ENCODE peak calls at places on chromosomes 3 and 15, in seven cellular contexts. One of them, this sample, is unnamed.

GRCh38 chr3:55060921-55061555 is 133.2 kb upstream of the LRTM1 start:
- DNase-seq in IMR-90: peak
- DNase-seq in testis: no peak
- DNase-seq in HCT116: no peak
- DNase-seq in heart left ventricle: no peak
- DNase-seq in GM12878: no peak
- DNase-seq in gastrocnemius medialis: no peak
- DNase-seq in this sample: no peak

GRCh38 chr3:31132132-31132769 is 237.8 kb upstream of the GADL1 start:
- DNase-seq in heart left ventricle: no peak
- DNase-seq in testis: no peak
- DNase-seq in GM12878: peak
- DNase-seq in gastrocnemius medialis: no peak
- DNase-seq in HCT116: peak
- DNase-seq in IMR-90: peak
- DNase-seq in this sample: no peak

GRCh38 chr15:65372787-65373067 is 5.1 kb downstream of the IGDCC3 start:
- DNase-seq in GM12878: no peak
- DNase-seq in HCT116: no peak
- DNase-seq in heart left ventricle: no peak
- DNase-seq in IMR-90: no peak
- DNase-seq in gastrocnemius medialis: no peak
- DNase-seq in testis: no peak
- DNase-seq in this sample: no peak

GRCh38 chr3:14491396-14492190 is 48.5 kb downstream of the GRIP2 start:
- DNase-seq in IMR-90: no peak
- DNase-seq in HCT116: no peak
- DNase-seq in gastrocnemius medialis: no peak
- DNase-seq in GM12878: no peak
- DNase-seq in heart left ventricle: no peak
- DNase-seq in testis: no peak
- DNase-seq in this sample: no peak

GRCh38 chr3:189292667-189293478 is 121.1 kb downstream of the TPRG1 start:
- DNase-seq in GM12878: no peak
- DNase-seq in heart left ventricle: no peak
- DNase-seq in HCT116: no peak
- DNase-seq in gastrocnemius medialis: no peak
- DNase-seq in testis: no peak
- DNase-seq in IMR-90: no peak
- DNase-seq in this sample: no peak

GRCh38 chr15:85380860-85381535 is 595 bp downstream of the AKAP13 start:
- DNase-seq in GM12878: no peak
- DNase-seq in heart left ventricle: peak
- DNase-seq in IMR-90: no peak
- DNase-seq in testis: peak
- DNase-seq in HCT116: no peak
- DNase-seq in gastrocnemius medialis: peak
- DNase-seq in this sample: peak

GRCh38 chr3:14880486-14881179 is 61.9 kb downstream of the FGD5 start:
- DNase-seq in testis: no peak
- DNase-seq in GM12878: no peak
- DNase-seq in heart left ventricle: no peak
- DNase-seq in HCT116: no peak
- DNase-seq in IMR-90: no peak
- DNase-seq in gastrocnemius medialis: no peak
- DNase-seq in this sample: no peak

GRCh38 chr3:123618076-123618703 is 33.3 kb upstream of the HACD2 start:
- DNase-seq in gastrocnemius medialis: no peak
- DNase-seq in testis: no peak
- DNase-seq in GM12878: no peak
- DNase-seq in IMR-90: no peak
- DNase-seq in HCT116: no peak
- DNase-seq in heart left ventricle: no peak
- DNase-seq in this sample: no peak

GRCh38 chr15:95085056-95085455 is 853.7 kb downstream of the MCTP2 start:
- DNase-seq in testis: no peak
- DNase-seq in GM12878: no peak
- DNase-seq in HCT116: no peak
- DNase-seq in heart left ventricle: no peak
- DNase-seq in gastrocnemius medialis: no peak
- DNase-seq in IMR-90: no peak
- DNase-seq in this sample: no peak

GRCh38 chr15:73283341-73283962 is 85.3 kb downstream of the HCN4 start:
- DNase-seq in heart left ventricle: no peak
- DNase-seq in IMR-90: no peak
- DNase-seq in HCT116: no peak
- DNase-seq in gastrocnemius medialis: no peak
- DNase-seq in testis: no peak
- DNase-seq in GM12878: no peak
- DNase-seq in this sample: peak

GRCh38 chr3:56629044-56629443 is 54.0 kb downstream of the TASOR start:
- DNase-seq in testis: no peak
- DNase-seq in gastrocnemius medialis: no peak
- DNase-seq in HCT116: no peak
- DNase-seq in heart left ventricle: no peak
- DNase-seq in GM12878: peak
- DNase-seq in IMR-90: no peak
- DNase-seq in this sample: no peak

GRCh38 chr15:80152896-80153876 is at the start of gene FAH:
- DNase-seq in testis: no peak
- DNase-seq in HCT116: no peak
- DNase-seq in IMR-90: peak
- DNase-seq in GM12878: no peak
- DNase-seq in heart left ventricle: no peak
- DNase-seq in gastrocnemius medialis: no peak
- DNase-seq in this sample: no peak

GRCh38 chr3:22172964-22173363 is 422.0 kb upstream of the ZNF385D start:
- DNase-seq in IMR-90: no peak
- DNase-seq in HCT116: no peak
- DNase-seq in heart left ventricle: no peak
- DNase-seq in gastrocnemius medialis: no peak
- DNase-seq in GM12878: no peak
- DNase-seq in testis: no peak
- DNase-seq in this sample: no peak

GRCh38 chr3:184539801-184540440 is 21.7 kb upstream of the EPHB3 start:
- DNase-seq in gastrocnemius medialis: no peak
- DNase-seq in heart left ventricle: no peak
- DNase-seq in testis: no peak
- DNase-seq in GM12878: no peak
- DNase-seq in IMR-90: no peak
- DNase-seq in HCT116: no peak
- DNase-seq in this sample: peak

GRCh38 chr3:64083588-64083974 is 60.3 kb upstream of the PSMD6 start:
- DNase-seq in IMR-90: no peak
- DNase-seq in gastrocnemius medialis: no peak
- DNase-seq in HCT116: no peak
- DNase-seq in GM12878: no peak
- DNase-seq in heart left ventricle: no peak
- DNase-seq in testis: no peak
- DNase-seq in this sample: no peak

GRCh38 chr3:38454179-38454883 is 641 bp downstream of the ACVR2B start:
- DNase-seq in testis: peak
- DNase-seq in HCT116: no peak
- DNase-seq in gastrocnemius medialis: no peak
- DNase-seq in GM12878: no peak
- DNase-seq in heart left ventricle: no peak
- DNase-seq in IMR-90: peak
- DNase-seq in this sample: no peak
- TF ChIP-seq POLR2A in testis: no peak
- TF ChIP-seq POLR2A in HCT116: peak
- TF ChIP-seq POLR2A in gastrocnemius medialis: peak
- TF ChIP-seq POLR2A in GM12878: peak
- TF ChIP-seq POLR2A in heart left ventricle: no peak
- TF ChIP-seq POLR2A in IMR-90: no peak
- TF ChIP-seq POLR2A in this sample: no peak

GRCh38 chr3:27723803-27724458 is 1.8 kb upstream of the EOMES start:
- DNase-seq in HCT116: no peak
- DNase-seq in GM12878: no peak
- DNase-seq in testis: no peak
- DNase-seq in heart left ventricle: no peak
- DNase-seq in IMR-90: no peak
- DNase-seq in gastrocnemius medialis: no peak
- DNase-seq in this sample: no peak
- H3K4me3 ChIP-seq in HCT116: no peak
- H3K4me3 ChIP-seq in GM12878: no peak
- H3K4me3 ChIP-seq in testis: no peak
- H3K4me3 ChIP-seq in heart left ventricle: peak
- H3K4me3 ChIP-seq in IMR-90: no peak
- H3K4me3 ChIP-seq in gastrocnemius medialis: peak
- H3K4me3 ChIP-seq in this sample: no peak

GRCh38 chr3:29280675-29281264 is at the start of gene RBMS3:
- DNase-seq in heart left ventricle: peak
- DNase-seq in gastrocnemius medialis: peak
- DNase-seq in IMR-90: peak
- DNase-seq in testis: peak
- DNase-seq in GM12878: peak
- DNase-seq in HCT116: peak
- DNase-seq in this sample: peak
- TF ChIP-seq POLR2A in heart left ventricle: no peak
- TF ChIP-seq POLR2A in gastrocnemius medialis: peak
- TF ChIP-seq POLR2A in IMR-90: peak
- TF ChIP-seq POLR2A in testis: peak
- TF ChIP-seq POLR2A in GM12878: no peak
- TF ChIP-seq POLR2A in HCT116: no peak
- TF ChIP-seq POLR2A in this sample: no peak

DNA sequence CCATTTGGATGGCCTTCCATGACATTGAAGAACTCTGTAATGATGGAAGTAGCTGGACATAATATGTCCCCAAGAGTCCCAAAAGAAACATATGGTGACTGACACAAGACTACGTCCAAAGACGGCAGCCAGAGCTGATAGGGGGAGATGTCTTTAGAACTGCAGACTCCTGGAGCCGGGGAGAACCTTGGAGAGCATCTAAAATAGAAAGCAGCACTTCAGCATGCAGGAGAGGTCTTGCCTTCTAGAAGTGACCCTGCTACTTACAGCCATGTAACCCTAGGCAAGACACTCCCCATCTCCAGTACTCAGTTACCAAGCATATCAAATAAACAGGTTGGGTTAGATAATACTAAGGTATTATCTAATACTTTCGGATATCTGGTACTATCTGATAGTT is 143.8 kb upstream of the BCL6 start:
- DNase-seq in HCT116: no peak
- DNase-seq in gastrocnemius medialis: no peak
- DNase-seq in heart left ventricle: no peak
- DNase-seq in GM12878: no peak
- DNase-seq in IMR-90: no peak
- DNase-seq in testis: no peak
- DNase-seq in this sample: no peak
- H3K4me3 ChIP-seq in HCT116: peak
- H3K4me3 ChIP-seq in gastrocnemius medialis: no peak
- H3K4me3 ChIP-seq in heart left ventricle: no peak
- H3K4me3 ChIP-seq in GM12878: no peak
- H3K4me3 ChIP-seq in IMR-90: no peak
- H3K4me3 ChIP-seq in testis: no peak
- H3K4me3 ChIP-seq in this sample: no peak

GRCh38 chr3:41118461-41119385 is 80.6 kb upstream of the CTNNB1 start:
- DNase-seq in testis: no peak
- DNase-seq in HCT116: no peak
- DNase-seq in heart left ventricle: no peak
- DNase-seq in IMR-90: no peak
- DNase-seq in gastrocnemius medialis: no peak
- DNase-seq in GM12878: no peak
- DNase-seq in this sample: no peak

GRCh38 chr3:41116851-41117250 is 82.5 kb upstream of the CTNNB1 start:
- DNase-seq in HCT116: no peak
- DNase-seq in gastrocnemius medialis: no peak
- DNase-seq in heart left ventricle: no peak
- DNase-seq in IMR-90: no peak
- DNase-seq in GM12878: no peak
- DNase-seq in testis: no peak
- DNase-seq in this sample: no peak

GRCh38 chr3:41120461-41120860 is 78.8 kb upstream of the CTNNB1 start:
- DNase-seq in heart left ventricle: no peak
- DNase-seq in gastrocnemius medialis: no peak
- DNase-seq in GM12878: no peak
- DNase-seq in HCT116: no peak
- DNase-seq in testis: no peak
- DNase-seq in IMR-90: no peak
- DNase-seq in this sample: no peak

GRCh38 chr3:41115069-41115468 is 84.2 kb upstream of the CTNNB1 start:
- DNase-seq in gastrocnemius medialis: no peak
- DNase-seq in GM12878: no peak
- DNase-seq in testis: no peak
- DNase-seq in IMR-90: no peak
- DNase-seq in heart left ventricle: no peak
- DNase-seq in HCT116: no peak
- DNase-seq in this sample: no peak

DNA sequence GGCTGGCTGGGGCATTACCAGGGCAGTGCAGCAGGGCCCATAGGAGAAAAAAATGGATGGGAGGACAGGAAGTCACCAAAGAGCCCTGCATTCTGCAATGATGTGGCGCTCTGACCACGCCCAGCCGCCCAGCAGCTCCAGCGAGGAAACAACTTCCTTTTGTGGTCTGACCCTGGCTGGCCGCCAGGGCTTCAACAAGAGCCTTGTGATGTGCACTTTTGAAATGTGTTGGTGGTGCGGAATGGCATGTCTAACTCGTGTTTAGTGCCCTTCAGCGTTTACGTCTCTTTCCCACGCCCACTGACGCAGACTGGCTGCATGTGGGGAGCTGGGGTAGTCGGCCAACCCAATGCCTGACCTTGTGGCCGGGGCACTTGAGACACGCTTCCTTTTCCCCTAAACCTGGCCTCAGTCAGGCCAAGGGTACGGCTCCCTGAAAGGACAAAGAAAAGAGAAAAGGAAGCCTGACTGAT is 81.9 kb upstream of the CTNNB1 start:
- DNase-seq in gastrocnemius medialis: peak
- DNase-seq in IMR-90: peak
- DNase-seq in HCT116: peak
- DNase-seq in GM12878: peak
- DNase-seq in heart left ventricle: peak
- DNase-seq in testis: peak
- DNase-seq in this sample: peak
- TF ChIP-seq POLR2A in gastrocnemius medialis: no peak
- TF ChIP-seq POLR2A in IMR-90: no peak
- TF ChIP-seq POLR2A in HCT116: no peak
- TF ChIP-seq POLR2A in GM12878: no peak
- TF ChIP-seq POLR2A in heart left ventricle: no peak
- TF ChIP-seq POLR2A in testis: no peak
- TF ChIP-seq POLR2A in this sample: no peak

This sample was measured in esophagus muscularis mucosa.